ENCODE peak calls at places on chromosomes 3 and 15, in seven cellular contexts. O is T-helper 2 cell, X is GM23338, H is astrocyte, U is fibroblast of lung, A is AG04450, Q is AG09309. G is an unnamed sample.

GRCh38 chr15:97981758-97982157 is 21.3 kb downstream of the ARRDC4 start:
- DNase-seq in O (no peak), X (no peak), H (no peak), U (no peak), A (no peak), Q (no peak), G (no peak)

GRCh38 chr15:43150171-43150929 is 17.0 kb downstream of the TMEM62 start:
- DNase-seq in O (no peak), X (peak), H (peak), U (peak), A (peak), Q (peak), G (no peak)

GRCh38 chr3:127226946-127227842 is 34.3 kb downstream of the PRR23E start:
- DNase-seq in O (no peak), X (peak), H (no peak), U (no peak), A (no peak), Q (no peak), G (peak)

GRCh38 chr3:127732303-127732702 is 59.6 kb downstream of the ABTB1 start:
- DNase-seq in O (no peak), X (peak), H (no peak), U (no peak), A (no peak), Q (no peak), G (no peak)

GRCh38 chr15:69034352-69034751 is 19.9 kb downstream of the NOX5 start:
- DNase-seq in O (no peak), X (no peak), H (peak), U (peak), A (peak), Q (peak), G (no peak)

GRCh38 chr15:82047493-82048446 is 2.0 kb upstream of the MEX3B start:
- DNase-seq in O (no peak), X (peak), H (peak), U (peak), A (no peak), Q (no peak), G (no peak)

GRCh38 chr15:40770147-40770721 is 454 bp downstream of the C15orf62 start:
- DNase-seq in O (no peak), X (no peak), H (no peak), U (no peak), A (no peak), Q (no peak), G (no peak)

GRCh38 chr15:42845581-42845980 is 75.0 kb downstream of the TTBK2 start:
- DNase-seq in O (no peak), X (no peak), H (no peak), U (no peak), A (no peak), Q (no peak), G (no peak)

GRCh38 chr15:28082891-28083688 is 16.0 kb downstream of the OCA2 start:
- DNase-seq in O (no peak), X (no peak), H (no peak), U (no peak), A (no peak), Q (no peak), G (no peak)

GRCh38 chr3:141203866-141204265 is 27.8 kb upstream of the PXYLP1 start:
- DNase-seq in O (no peak), X (peak), H (no peak), U (no peak), A (no peak), Q (no peak), G (no peak)

GRCh38 chr3:141413387-141414140 is 45.3 kb downstream of the ZBTB38 start:
- DNase-seq in O (peak), X (no peak), H (no peak), U (no peak), A (no peak), Q (no peak), G (no peak)

GRCh38 chr3:107826727-107827126 is 264.1 kb downstream of the CD47 start:
- DNase-seq in O (no peak), X (no peak), H (no peak), U (no peak), A (no peak), Q (no peak), G (no peak)

GRCh38 chr15:27092404-27092803 is 121.4 kb downstream of the GABRG3 start:
- DNase-seq in O (no peak), X (no peak), H (peak), U (no peak), A (no peak), Q (no peak), G (no peak)

GRCh38 chr3:21754839-21755238 is 3.8 kb upstream of the ZNF385D start:
- DNase-seq in O (no peak), X (no peak), H (no peak), U (no peak), A (no peak), Q (no peak), G (no peak)

GRCh38 chr3:23876901-23877300 is 39.9 kb downstream of the NKIRAS1 start:
- DNase-seq in O (no peak), X (no peak), H (no peak), U (no peak), A (no peak), Q (no peak), G (no peak)

GRCh38 chr3:57919987-57920386 is 88.2 kb upstream of the FLNB start:
- DNase-seq in O (no peak), X (no peak), H (no peak), U (no peak), A (no peak), Q (no peak), G (peak)

GRCh38 chr3:165683947-165684346 is 153.3 kb downstream of the BCHE start:
- DNase-seq in O (no peak), X (no peak), H (no peak), U (peak), A (no peak), Q (no peak), G (no peak)

GRCh38 chr3:196502775-196503181 is 790 bp downstream of the RNF168 start:
- DNase-seq in O (peak), X (peak), H (peak), U (peak), A (peak), Q (peak), G (peak)

GRCh38 chr3:184016820-184017671 is 638 bp downstream of the ABCC5 start:
- DNase-seq in O (no peak), X (peak), H (no peak), U (peak), A (no peak), Q (no peak), G (peak)

GRCh38 chr15:59662260-59662659 is 4.9 kb upstream of the GTF2A2 start:
- DNase-seq in O (no peak), X (no peak), H (peak), U (peak), A (peak), Q (peak), G (no peak)

GRCh38 chr15:56837281-56837680 is 81.2 kb upstream of the TCF12 start:
- DNase-seq in O (no peak), X (no peak), H (peak), U (peak), A (peak), Q (peak), G (no peak)

GRCh38 chr3:15330031-15330596 is 2.3 kb downstream of the SH3BP5 start:
- DNase-seq in O (no peak), X (no peak), H (peak), U (peak), A (no peak), Q (peak), G (peak)

GRCh38 chr15:40737048-40737447 is 18.0 kb downstream of the RMDN3 start:
- DNase-seq in O (no peak), X (no peak), H (no peak), U (no peak), A (no peak), Q (no peak), G (no peak)

GRCh38 chr3:9769426-9770275 is at the start of gene CAMK1:
- DNase-seq in O (peak), X (peak), H (peak), U (peak), A (no peak), Q (no peak), G (no peak)

GRCh38 chr3:72008226-72008996 is 223.5 kb upstream of the PROK2 start:
- DNase-seq in O (no peak), X (no peak), H (no peak), U (peak), A (no peak), Q (no peak), G (no peak)

GRCh38 chr3:177802151-177802900 is 605.0 kb upstream of the TBL1XR1 start:
- DNase-seq in O (no peak), X (no peak), H (peak), U (peak), A (peak), Q (no peak), G (no peak)

GRCh38 chr15:39969871-39970270 is 36.0 kb downstream of the EIF2AK4 start:
- DNase-seq in O (no peak), X (no peak), H (peak), U (peak), A (no peak), Q (peak), G (no peak)

GRCh38 chr3:103319912-103320311 is 885.1 kb downstream of the ZPLD1 start:
- DNase-seq in O (no peak), X (peak), H (no peak), U (no peak), A (no peak), Q (no peak), G (no peak)

GRCh38 chr3:194091141-194091540 is 44.8 kb upstream of the HES1 start:
- DNase-seq in O (no peak), X (no peak), H (peak), U (no peak), A (no peak), Q (peak), G (no peak)